ENCODE peak calls at places on chromosomes 12 and 14, in eight cellular contexts. One of them, this sample, is unnamed.

GRCh38 chr12:112275211-112275610 is 107.0 kb downstream of the HECTD4 start:
- DNase-seq in lung: no peak
- DNase-seq in SJSA1: no peak
- DNase-seq in upper lobe of left lung: no peak
- DNase-seq in CD8-positive, alpha-beta memory T cell: no peak
- DNase-seq in dorsolateral prefrontal cortex: no peak
- DNase-seq in adrenal gland: no peak
- DNase-seq in AG04450: no peak
- DNase-seq in this sample: no peak

GRCh38 chr14:52961060-52961639 is 10.3 kb upstream of the FERMT2 start:
- DNase-seq in lung: peak; percentile 49
- DNase-seq in SJSA1: peak; percentile 30
- DNase-seq in upper lobe of left lung: peak; percentile 69
- DNase-seq in CD8-positive, alpha-beta memory T cell: peak; percentile 37
- DNase-seq in dorsolateral prefrontal cortex: peak; percentile 50
- DNase-seq in adrenal gland: peak; percentile 65
- DNase-seq in AG04450: peak; percentile 21
- DNase-seq in this sample: peak; percentile 68

GRCh38 chr12:51714666-51715065 is 123.6 kb downstream of the SCN8A start:
- DNase-seq in lung: no peak
- DNase-seq in SJSA1: peak; percentile 36
- DNase-seq in upper lobe of left lung: no peak
- DNase-seq in CD8-positive, alpha-beta memory T cell: no peak
- DNase-seq in dorsolateral prefrontal cortex: no peak
- DNase-seq in adrenal gland: no peak
- DNase-seq in AG04450: no peak
- DNase-seq in this sample: no peak

GRCh38 chr12:108914031-108914630 is 34.2 kb downstream of the DAO start:
- DNase-seq in lung: no peak
- DNase-seq in SJSA1: no peak
- DNase-seq in upper lobe of left lung: no peak
- DNase-seq in CD8-positive, alpha-beta memory T cell: no peak
- DNase-seq in dorsolateral prefrontal cortex: no peak
- DNase-seq in adrenal gland: peak; percentile 28
- DNase-seq in AG04450: no peak
- DNase-seq in this sample: no peak

GRCh38 chr14:54606631-54607133 is 39.8 kb downstream of the SAMD4A start:
- DNase-seq in lung: no peak
- DNase-seq in SJSA1: peak; percentile 80
- DNase-seq in upper lobe of left lung: no peak
- DNase-seq in CD8-positive, alpha-beta memory T cell: no peak
- DNase-seq in dorsolateral prefrontal cortex: no peak
- DNase-seq in adrenal gland: peak; percentile 47
- DNase-seq in AG04450: no peak
- DNase-seq in this sample: no peak

GRCh38 chr14:24079521-24080141 is 8.3 kb downstream of the CPNE6 start:
- DNase-seq in lung: no peak
- DNase-seq in SJSA1: no peak
- DNase-seq in upper lobe of left lung: no peak
- DNase-seq in CD8-positive, alpha-beta memory T cell: no peak
- DNase-seq in dorsolateral prefrontal cortex: no peak
- DNase-seq in adrenal gland: no peak
- DNase-seq in AG04450: no peak
- DNase-seq in this sample: no peak

GRCh38 chr12:49955899-49956662 is 5.5 kb downstream of the AQP2 start:
- DNase-seq in lung: no peak
- DNase-seq in SJSA1: no peak
- DNase-seq in upper lobe of left lung: no peak
- DNase-seq in CD8-positive, alpha-beta memory T cell: no peak
- DNase-seq in dorsolateral prefrontal cortex: no peak
- DNase-seq in adrenal gland: no peak
- DNase-seq in AG04450: no peak
- DNase-seq in this sample: no peak

GRCh38 chr14:104800600-104801283 is at the start of gene ZBTB42:
- DNase-seq in lung: peak; percentile 84
- DNase-seq in SJSA1: peak; percentile 30
- DNase-seq in upper lobe of left lung: peak; percentile 89
- DNase-seq in CD8-positive, alpha-beta memory T cell: peak; percentile 70
- DNase-seq in dorsolateral prefrontal cortex: no peak
- DNase-seq in adrenal gland: peak; percentile 74
- DNase-seq in AG04450: no peak
- DNase-seq in this sample: peak; percentile 76

GRCh38 chr12:106227641-106228319 is 20.0 kb downstream of the CKAP4 start:
- DNase-seq in lung: peak; percentile 79
- DNase-seq in SJSA1: no peak
- DNase-seq in upper lobe of left lung: peak; percentile 95
- DNase-seq in CD8-positive, alpha-beta memory T cell: peak; percentile 43
- DNase-seq in dorsolateral prefrontal cortex: no peak
- DNase-seq in adrenal gland: no peak
- DNase-seq in AG04450: no peak
- DNase-seq in this sample: peak; percentile 44

GRCh38 chr12:92403210-92404175 is 257.8 kb upstream of the BTG1 start:
- DNase-seq in lung: no peak
- DNase-seq in SJSA1: no peak
- DNase-seq in upper lobe of left lung: no peak
- DNase-seq in CD8-positive, alpha-beta memory T cell: peak; percentile 41
- DNase-seq in dorsolateral prefrontal cortex: no peak
- DNase-seq in adrenal gland: no peak
- DNase-seq in AG04450: no peak
- DNase-seq in this sample: peak; percentile 77

GRCh38 chr14:59829941-59830734 is 40.4 kb downstream of the RTN1 start:
- DNase-seq in lung: no peak
- DNase-seq in SJSA1: no peak
- DNase-seq in upper lobe of left lung: no peak
- DNase-seq in CD8-positive, alpha-beta memory T cell: no peak
- DNase-seq in dorsolateral prefrontal cortex: no peak
- DNase-seq in adrenal gland: no peak
- DNase-seq in AG04450: no peak
- DNase-seq in this sample: no peak

GRCh38 chr12:62163368-62163767 is 96.8 kb upstream of the USP15 start:
- DNase-seq in lung: no peak
- DNase-seq in SJSA1: no peak
- DNase-seq in upper lobe of left lung: no peak
- DNase-seq in CD8-positive, alpha-beta memory T cell: no peak
- DNase-seq in dorsolateral prefrontal cortex: no peak
- DNase-seq in adrenal gland: no peak
- DNase-seq in AG04450: no peak
- DNase-seq in this sample: no peak

GRCh38 chr14:105365681-105366080 is 32.7 kb upstream of the TEX22 start:
- DNase-seq in lung: no peak
- DNase-seq in SJSA1: no peak
- DNase-seq in upper lobe of left lung: no peak
- DNase-seq in CD8-positive, alpha-beta memory T cell: no peak
- DNase-seq in dorsolateral prefrontal cortex: no peak
- DNase-seq in adrenal gland: no peak
- DNase-seq in AG04450: no peak
- DNase-seq in this sample: no peak

GRCh38 chr14:64721391-64721791 is 17.2 kb downstream of the PLEKHG3 start:
- DNase-seq in lung: no peak
- DNase-seq in SJSA1: peak; percentile 91
- DNase-seq in upper lobe of left lung: no peak
- DNase-seq in CD8-positive, alpha-beta memory T cell: no peak
- DNase-seq in dorsolateral prefrontal cortex: no peak
- DNase-seq in adrenal gland: no peak
- DNase-seq in AG04450: no peak
- DNase-seq in this sample: no peak

GRCh38 chr12:32860182-32860581 is 36.4 kb downstream of the PKP2 start:
- DNase-seq in lung: no peak
- DNase-seq in SJSA1: no peak
- DNase-seq in upper lobe of left lung: no peak
- DNase-seq in CD8-positive, alpha-beta memory T cell: no peak
- DNase-seq in dorsolateral prefrontal cortex: no peak
- DNase-seq in adrenal gland: no peak
- DNase-seq in AG04450: no peak
- DNase-seq in this sample: no peak

GRCh38 chr14:96119947-96120346 is 80.8 kb downstream of the C14orf132 start:
- DNase-seq in lung: no peak
- DNase-seq in SJSA1: no peak
- DNase-seq in upper lobe of left lung: no peak
- DNase-seq in CD8-positive, alpha-beta memory T cell: no peak
- DNase-seq in dorsolateral prefrontal cortex: no peak
- DNase-seq in adrenal gland: no peak
- DNase-seq in AG04450: no peak
- DNase-seq in this sample: no peak

GRCh38 chr12:31020385-31021166 is 53.1 kb upstream of the DDX11 start:
- DNase-seq in lung: no peak
- DNase-seq in SJSA1: no peak
- DNase-seq in upper lobe of left lung: peak; percentile 17
- DNase-seq in CD8-positive, alpha-beta memory T cell: no peak
- DNase-seq in dorsolateral prefrontal cortex: no peak
- DNase-seq in adrenal gland: no peak
- DNase-seq in AG04450: no peak
- DNase-seq in this sample: no peak

GRCh38 chr14:81831128-81831815 is 297.6 kb upstream of the SEL1L start:
- DNase-seq in lung: no peak
- DNase-seq in SJSA1: no peak
- DNase-seq in upper lobe of left lung: no peak
- DNase-seq in CD8-positive, alpha-beta memory T cell: no peak
- DNase-seq in dorsolateral prefrontal cortex: no peak
- DNase-seq in adrenal gland: peak; percentile 92
- DNase-seq in AG04450: no peak
- DNase-seq in this sample: no peak

GRCh38 chr12:124510301-124510970 is 57.0 kb downstream of the NCOR2 start:
- DNase-seq in lung: no peak
- DNase-seq in SJSA1: no peak
- DNase-seq in upper lobe of left lung: no peak
- DNase-seq in CD8-positive, alpha-beta memory T cell: no peak
- DNase-seq in dorsolateral prefrontal cortex: peak; percentile 63
- DNase-seq in adrenal gland: no peak
- DNase-seq in AG04450: no peak
- DNase-seq in this sample: no peak
- H3K27ac ChIP-seq in lung: no peak overlapping the region
- H3K27ac ChIP-seq in SJSA1: no peak overlapping the region
- H3K27ac ChIP-seq in upper lobe of left lung: peak overlapping the region; percentile 88
- H3K27ac ChIP-seq in CD8-positive, alpha-beta memory T cell: no peak overlapping the region
- H3K27ac ChIP-seq in dorsolateral prefrontal cortex: peak overlapping the region; percentile 90
- H3K27ac ChIP-seq in adrenal gland: no peak overlapping the region
- H3K27ac ChIP-seq in AG04450: peak overlapping the region; percentile 21
- H3K27ac ChIP-seq in this sample: no peak overlapping the region

GRCh38 chr12:103905730-103906349 is 24.4 kb upstream of the HSP90B1 start:
- DNase-seq in lung: no peak
- DNase-seq in SJSA1: no peak
- DNase-seq in upper lobe of left lung: no peak
- DNase-seq in CD8-positive, alpha-beta memory T cell: no peak
- DNase-seq in dorsolateral prefrontal cortex: no peak
- DNase-seq in adrenal gland: no peak
- DNase-seq in AG04450: no peak
- DNase-seq in this sample: peak; percentile 7
- H3K27ac ChIP-seq in lung: no peak overlapping the region
- H3K27ac ChIP-seq in SJSA1: no peak overlapping the region
- H3K27ac ChIP-seq in upper lobe of left lung: no peak overlapping the region
- H3K27ac ChIP-seq in CD8-positive, alpha-beta memory T cell: no peak overlapping the region
- H3K27ac ChIP-seq in dorsolateral prefrontal cortex: no peak overlapping the region
- H3K27ac ChIP-seq in adrenal gland: no peak overlapping the region
- H3K27ac ChIP-seq in AG04450: no peak overlapping the region
- H3K27ac ChIP-seq in this sample: peak overlapping the region; percentile 15

GRCh38 chr14:100342195-100342594 is 19.1 kb downstream of the SLC25A47 start:
- DNase-seq in lung: no peak
- DNase-seq in SJSA1: no peak
- DNase-seq in upper lobe of left lung: peak; percentile 8
- DNase-seq in CD8-positive, alpha-beta memory T cell: no peak
- DNase-seq in dorsolateral prefrontal cortex: peak; percentile 8
- DNase-seq in adrenal gland: peak; percentile 7
- DNase-seq in AG04450: no peak
- DNase-seq in this sample: no peak

GRCh38 chr14:100340454-100340813 is 17.3 kb downstream of the SLC25A47 start:
- DNase-seq in lung: no peak
- DNase-seq in SJSA1: no peak
- DNase-seq in upper lobe of left lung: peak; percentile 1
- DNase-seq in CD8-positive, alpha-beta memory T cell: no peak
- DNase-seq in dorsolateral prefrontal cortex: peak; percentile 22
- DNase-seq in adrenal gland: peak; percentile 26
- DNase-seq in AG04450: no peak
- DNase-seq in this sample: no peak

GRCh38 chr14:100345711-100346110 is 22.6 kb downstream of the SLC25A47 start:
- DNase-seq in lung: no peak
- DNase-seq in SJSA1: no peak
- DNase-seq in upper lobe of left lung: peak; percentile 18
- DNase-seq in CD8-positive, alpha-beta memory T cell: no peak
- DNase-seq in dorsolateral prefrontal cortex: no peak
- DNase-seq in adrenal gland: peak; percentile 6
- DNase-seq in AG04450: no peak
- DNase-seq in this sample: no peak

GRCh38 chr14:100339757-100340453 is 16.8 kb downstream of the SLC25A47 start:
- DNase-seq in lung: no peak
- DNase-seq in SJSA1: no peak
- DNase-seq in upper lobe of left lung: peak; percentile 19
- DNase-seq in CD8-positive, alpha-beta memory T cell: no peak
- DNase-seq in dorsolateral prefrontal cortex: peak; percentile 15
- DNase-seq in adrenal gland: peak; percentile 9
- DNase-seq in AG04450: no peak
- DNase-seq in this sample: no peak

DNA sequence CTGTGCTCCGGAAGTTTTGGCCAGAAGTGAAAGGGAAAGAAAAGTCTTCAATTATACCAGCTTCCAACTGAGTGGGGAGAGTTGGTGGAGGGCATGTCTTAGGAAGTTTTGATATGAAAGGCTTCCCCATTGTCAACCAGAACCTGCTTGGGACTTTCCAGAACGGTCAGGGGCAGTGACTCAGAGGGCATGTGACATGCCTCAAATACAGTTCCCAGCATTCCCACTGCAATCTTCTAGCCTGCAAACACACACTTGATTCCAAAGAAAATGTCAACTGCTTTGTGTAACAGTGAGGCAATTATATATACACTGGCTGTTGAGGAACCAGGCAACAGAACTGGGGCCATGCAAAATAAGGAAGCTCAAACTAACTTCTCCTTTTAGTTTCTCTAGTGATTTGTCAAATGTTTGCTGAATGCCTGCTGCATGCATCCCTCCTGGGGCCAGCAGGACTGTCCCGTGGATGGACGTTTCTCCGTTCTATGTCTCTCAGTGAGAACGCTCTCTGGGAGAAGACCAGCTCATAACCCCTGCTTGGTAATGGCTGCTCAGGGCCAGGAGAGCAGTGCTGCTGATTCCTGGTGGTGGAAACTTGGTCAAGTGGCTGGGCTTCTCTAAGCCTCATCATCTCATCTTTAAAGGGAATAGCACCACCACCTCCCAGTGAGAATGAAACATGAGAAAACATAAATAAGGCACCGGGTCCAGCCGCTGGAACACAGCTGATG is 18.3 kb downstream of the SLC25A47 start:
- DNase-seq in lung: peak; percentile 63
- DNase-seq in SJSA1: peak; percentile 78
- DNase-seq in upper lobe of left lung: peak; percentile 77
- DNase-seq in CD8-positive, alpha-beta memory T cell: no peak
- DNase-seq in dorsolateral prefrontal cortex: peak; percentile 31
- DNase-seq in adrenal gland: peak; percentile 76
- DNase-seq in AG04450: peak; percentile 55
- DNase-seq in this sample: no peak
- H3K27ac ChIP-seq in lung: peak overlapping the region; percentile 43
- H3K27ac ChIP-seq in SJSA1: peak overlapping the region; percentile 82
- H3K27ac ChIP-seq in upper lobe of left lung: peak overlapping the region; percentile 77
- H3K27ac ChIP-seq in CD8-positive, alpha-beta memory T cell: no peak overlapping the region
- H3K27ac ChIP-seq in dorsolateral prefrontal cortex: peak overlapping the region; percentile 80
- H3K27ac ChIP-seq in adrenal gland: no peak overlapping the region
- H3K27ac ChIP-seq in AG04450: peak overlapping the region; percentile 95
- H3K27ac ChIP-seq in this sample: no peak overlapping the region

DNA sequence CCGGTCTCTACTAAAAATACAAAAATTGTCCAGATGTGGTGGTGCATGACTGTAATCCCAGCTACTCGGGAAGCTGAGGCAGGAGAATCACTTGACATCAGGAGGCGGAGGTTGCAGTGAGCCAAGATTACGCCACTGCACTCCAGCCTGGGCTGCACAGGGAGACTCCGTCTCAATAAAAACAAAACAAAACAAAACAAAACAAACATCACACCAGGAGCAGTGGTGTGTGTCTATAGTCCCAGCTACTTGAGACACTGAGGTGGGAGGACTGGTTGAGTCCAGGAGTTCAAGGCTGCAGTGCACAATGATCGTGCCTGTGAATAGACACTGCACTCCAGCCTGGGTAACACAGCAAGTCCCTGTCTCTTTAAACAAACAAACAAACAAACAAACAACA is 89.5 kb upstream of the HECTD1 start:
- DNase-seq in lung: no peak
- DNase-seq in SJSA1: no peak
- DNase-seq in upper lobe of left lung: no peak
- DNase-seq in CD8-positive, alpha-beta memory T cell: no peak
- DNase-seq in dorsolateral prefrontal cortex: no peak
- DNase-seq in adrenal gland: no peak
- DNase-seq in AG04450: no peak
- DNase-seq in this sample: no peak
- H3K27ac ChIP-seq in lung: no peak overlapping the region
- H3K27ac ChIP-seq in SJSA1: no peak overlapping the region
- H3K27ac ChIP-seq in upper lobe of left lung: no peak overlapping the region
- H3K27ac ChIP-seq in CD8-positive, alpha-beta memory T cell: no peak overlapping the region
- H3K27ac ChIP-seq in dorsolateral prefrontal cortex: no peak overlapping the region
- H3K27ac ChIP-seq in adrenal gland: no peak overlapping the region
- H3K27ac ChIP-seq in AG04450: no peak overlapping the region
- H3K27ac ChIP-seq in this sample: no peak overlapping the region